ENCODE peak calls at places on chromosomes 16 and 17, in six cellular contexts. A is right atrium auricular region, Y is heart right ventricle, U is astrocyte of the spinal cord, L is lower leg skin, T is psoas muscle. J is an unnamed sample.

GRCh38 chr17:22599322-22599721 is 907.0 kb downstream of the KCNJ18 start:
- DNase-seq in A (no peak), Y (no peak), U (no peak), L (no peak), T (no peak), J (no peak)

GRCh38 chr16:85832578-85833539 is 33.4 kb downstream of the COX4I1 start:
- DNase-seq in A (no peak), Y (no peak), U (no peak), L (no peak), T (no peak), J (no peak)

GRCh38 chr16:89071686-89072182 is 21.9 kb upstream of the ACSF3 start:
- DNase-seq in A (no peak), Y (no peak), U (no peak), L (no peak), T (no peak), J (no peak)

GRCh38 chr16:1914084-1914608 is 4.1 kb downstream of the HS3ST6 start:
- DNase-seq in A (no peak), Y (no peak), U (no peak), L (no peak), T (no peak), J (no peak)

GRCh38 chr17:18139498-18139897 is 30.9 kb downstream of the MYO15A start:
- DNase-seq in A (no peak), Y (no peak), U (no peak), L (no peak), T (no peak), J (no peak)

GRCh38 chr17:40862985-40863733 is 3.9 kb downstream of the KRT12 start:
- DNase-seq in A (no peak), Y (no peak), U (no peak), L (no peak), T (no peak), J (peak; percentile 21)

GRCh38 chr17:79955961-79956735 is 79.5 kb downstream of the TBC1D16 start:
- DNase-seq in A (no peak), Y (no peak), U (no peak), L (peak; percentile 81), T (no peak), J (no peak)

GRCh38 chr17:19645608-19646250 is 2.8 kb upstream of the ALDH3A2 start:
- DNase-seq in A (no peak), Y (peak; percentile 24), U (no peak), L (no peak), T (peak; percentile 25), J (peak; percentile 34)

DNA sequence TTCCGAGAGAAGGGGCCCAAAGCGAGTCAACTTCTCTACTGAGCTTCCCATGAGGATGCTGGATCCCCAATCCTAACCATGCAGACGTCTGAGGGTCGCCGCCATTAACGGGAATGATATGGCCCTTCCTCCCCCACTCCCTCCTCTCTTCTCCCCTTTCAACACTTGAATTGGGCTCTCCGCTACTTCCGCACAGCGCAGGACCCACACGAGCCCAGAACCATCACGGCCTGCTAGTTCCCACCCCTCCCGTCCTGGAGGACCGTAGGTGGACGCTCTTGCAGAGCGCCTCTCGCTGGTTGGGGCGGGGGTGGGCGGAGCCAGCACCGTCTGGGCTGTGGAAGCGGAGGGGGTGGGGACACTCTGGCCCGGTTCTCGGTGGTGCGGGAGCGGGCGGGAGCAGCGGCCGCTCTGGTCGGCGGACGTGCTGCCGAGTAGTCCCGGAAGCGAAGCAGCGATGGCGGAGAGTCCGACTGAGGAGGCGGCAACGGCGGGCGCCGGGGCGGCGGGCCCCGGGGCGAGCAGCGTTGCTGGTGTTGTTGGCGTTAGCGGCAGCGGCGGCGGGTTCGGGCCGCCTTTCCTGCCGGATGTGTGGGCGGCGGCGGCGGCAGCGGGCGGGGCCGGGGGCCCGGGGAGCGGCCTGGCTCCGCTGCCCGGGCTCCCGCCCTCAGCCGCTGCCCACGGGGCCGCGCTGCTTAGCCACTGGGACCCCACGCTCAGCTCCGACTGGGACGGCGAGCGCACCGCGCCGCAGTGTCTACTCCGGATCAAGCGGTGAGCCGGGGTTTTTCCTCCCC is at the start of gene UBE2Z:
- DNase-seq in A (peak; percentile 91), Y (peak; percentile 95), U (peak; percentile 97), L (peak; percentile 97), T (peak; percentile 94), J (peak; percentile 98)
- TF ChIP-seq CTCF in A (peak; percentile 40), Y (no peak), U (peak; percentile 9), L (no peak), T (no peak), J (no peak)

DNA sequence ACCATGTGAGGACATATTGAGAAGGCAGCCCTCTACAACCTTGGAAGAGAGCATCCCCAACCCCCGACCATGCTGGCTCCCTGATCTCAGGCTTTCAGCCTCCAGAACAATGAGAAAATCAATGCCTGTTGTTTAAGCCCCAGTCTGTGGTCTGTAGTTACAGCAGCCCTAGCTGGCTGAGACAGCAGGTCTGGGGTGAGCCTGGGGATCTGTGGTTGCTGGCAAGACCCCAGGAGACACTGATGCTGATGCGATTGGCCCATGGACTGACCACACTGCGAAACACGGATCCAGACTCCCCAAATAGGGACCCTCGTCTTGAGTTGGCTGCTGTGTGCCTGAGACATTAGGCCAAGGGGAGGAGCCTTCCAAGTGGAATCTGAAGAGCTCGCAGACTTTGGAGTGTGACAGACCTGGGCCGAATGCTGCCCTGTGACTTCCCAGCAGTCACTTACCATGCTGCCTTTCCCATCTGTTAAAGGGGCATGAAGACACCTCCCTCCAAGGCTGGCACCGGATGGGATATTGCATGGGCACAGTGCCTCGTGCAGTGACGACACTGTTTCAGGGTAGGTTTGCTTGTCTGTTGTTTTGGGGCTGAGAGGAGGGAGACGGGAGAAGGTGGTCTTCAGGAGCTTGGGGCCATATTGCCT is 147.8 kb upstream of the RPL38 start:
- DNase-seq in A (no peak), Y (no peak), U (no peak), L (no peak), T (no peak), J (no peak)
- H3K4me3 ChIP-seq in A (no peak overlapping the region), Y (no peak overlapping the region), U (no peak overlapping the region), L (no peak overlapping the region), T (no peak overlapping the region), J (no peak overlapping the region)

GRCh38 chr17:76248013-76248782 is 7.9 kb upstream of the RNF157 start:
- DNase-seq in A (no peak), Y (no peak), U (no peak), L (peak; percentile 63), T (no peak), J (no peak)
- TF ChIP-seq CTCF in A (no peak), Y (no peak), U (no peak), L (no peak), T (no peak), J (peak; percentile 24)

GRCh38 chr17:48574523-48575065 is 3.6 kb downstream of the HOXB4 start:
- DNase-seq in A (no peak), Y (no peak), U (no peak), L (no peak), T (no peak), J (no peak)
- H3K4me3 ChIP-seq in A (no peak overlapping the region), Y (no peak overlapping the region), U (peak overlapping the region; percentile 77), L (no peak overlapping the region), T (no peak overlapping the region), J (no peak overlapping the region)

GRCh38 chr16:48526058-48526957 is 83.7 kb downstream of the N4BP1 start:
- DNase-seq in A (no peak), Y (no peak), U (no peak), L (peak; percentile 77), T (no peak), J (peak; percentile 21)
- TF ChIP-seq CTCF in A (no peak), Y (no peak), U (peak; percentile 22), L (no peak), T (no peak), J (no peak)

DNA sequence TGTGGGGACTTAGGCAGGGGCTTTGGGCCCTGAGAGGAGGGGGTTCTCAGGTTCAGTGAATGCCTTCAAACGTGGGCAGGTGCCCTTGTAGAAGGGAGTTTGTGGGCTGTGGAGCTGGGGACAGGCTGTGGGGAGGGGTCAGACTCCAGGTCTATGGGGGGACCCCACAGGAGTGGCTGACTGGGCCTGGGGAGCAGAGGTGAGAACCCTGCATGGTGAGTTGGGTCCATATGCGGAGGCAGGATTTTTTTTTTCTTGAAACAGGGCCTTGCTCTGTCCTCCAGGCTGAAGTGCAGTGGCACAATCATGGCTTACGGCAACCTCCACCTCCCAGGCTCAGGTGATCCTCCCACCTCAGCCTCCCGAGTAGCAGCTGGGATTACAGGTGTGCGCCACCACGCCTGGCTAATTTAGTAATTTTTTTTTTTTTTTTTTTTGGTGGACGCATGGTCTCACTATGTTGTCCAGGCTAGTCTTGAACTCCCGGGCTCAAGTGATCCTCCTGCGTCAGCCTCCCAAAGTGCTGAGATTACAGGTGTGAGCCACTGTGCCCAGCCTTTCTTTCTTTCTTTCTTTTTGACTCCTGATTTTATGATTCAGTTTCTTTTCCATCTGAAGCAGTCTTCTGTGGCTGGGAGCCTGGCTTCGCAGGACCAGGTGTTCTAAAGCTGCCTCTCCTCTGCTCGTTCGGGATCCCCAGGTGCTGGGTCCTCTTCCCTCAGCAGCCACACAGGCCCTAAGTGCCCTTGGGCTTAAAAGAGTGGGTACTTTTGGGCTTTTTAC is 19.0 kb upstream of the ADCY7 start:
- DNase-seq in A (peak; percentile 52), Y (no peak), U (no peak), L (no peak), T (no peak), J (no peak)
- H3K4me3 ChIP-seq in A (peak overlapping the region; percentile 69), Y (no peak overlapping the region), U (no peak overlapping the region), L (no peak overlapping the region), T (no peak overlapping the region), J (no peak overlapping the region)

DNA sequence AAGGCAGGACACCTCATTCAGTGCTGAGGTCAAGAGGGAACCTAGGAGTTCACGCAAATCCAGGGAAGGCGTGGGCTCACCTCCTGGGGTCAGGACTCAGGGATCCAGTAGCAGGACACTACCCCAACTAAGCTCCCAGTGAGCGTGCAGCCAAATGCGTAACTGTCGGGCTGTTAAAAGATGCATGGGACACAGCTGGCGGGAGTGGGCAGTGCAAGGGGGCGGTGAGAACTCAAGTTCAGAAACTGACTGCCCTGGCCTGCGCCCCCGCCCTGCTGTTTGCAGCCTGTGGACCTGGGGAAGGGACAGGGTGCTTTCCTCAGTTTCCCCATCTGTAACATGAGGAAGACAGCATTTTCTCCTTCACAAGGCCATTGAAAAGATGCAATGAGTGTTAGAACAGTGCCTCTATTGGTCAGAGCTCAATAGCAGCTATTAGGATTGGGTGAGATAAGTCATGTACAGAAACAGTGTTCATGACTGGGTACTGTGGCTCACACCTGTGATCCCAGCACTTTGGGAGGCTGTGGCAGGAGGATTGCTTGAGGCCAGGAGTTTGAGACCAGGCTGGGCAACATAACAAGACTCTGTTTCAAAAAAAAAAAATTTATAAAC is 20.2 kb downstream of the CDIPT start:
- DNase-seq in A (no peak), Y (no peak), U (no peak), L (no peak), T (no peak), J (no peak)
- TF ChIP-seq CTCF in A (no peak), Y (no peak), U (no peak), L (no peak), T (no peak), J (no peak)

GRCh38 chr16:59339871-59340270 is 605.8 kb upstream of the GOT2 start:
- DNase-seq in A (no peak), Y (no peak), U (no peak), L (no peak), T (no peak), J (no peak)
- H3K4me3 ChIP-seq in A (no peak overlapping the region), Y (no peak overlapping the region), U (no peak overlapping the region), L (no peak overlapping the region), T (no peak overlapping the region), J (no peak overlapping the region)